ENCODE peak calls at places on chromosomes 5 and 9, in six cellular contexts. One of them, this sample, is unnamed.

GRCh38 chr9:131642496-131643083 is 97.3 kb downstream of the PRRT1B start:
- DNase-seq in neuronal stem cell: no peak
- DNase-seq in H9: no peak
- DNase-seq in mesendoderm: no peak
- DNase-seq in IMR-90: no peak
- DNase-seq in mesenchymal stem cell: no peak
- DNase-seq in this sample: peak

GRCh38 chr9:93300175-93300572 is 116.2 kb downstream of the WNK2 start:
- DNase-seq in mesenchymal stem cell: no peak
- DNase-seq in mesendoderm: no peak
- DNase-seq in neuronal stem cell: no peak
- DNase-seq in H9: no peak
- DNase-seq in IMR-90: no peak
- DNase-seq in this sample: no peak

GRCh38 chr5:106959447-106959846 is 711.3 kb downstream of the EFNA5 start:
- DNase-seq in mesenchymal stem cell: no peak
- DNase-seq in mesendoderm: no peak
- DNase-seq in IMR-90: no peak
- DNase-seq in H9: no peak
- DNase-seq in neuronal stem cell: no peak
- DNase-seq in this sample: no peak

GRCh38 chr5:169006206-169006605 is 294.7 kb downstream of the SLIT3 start:
- DNase-seq in IMR-90: no peak
- DNase-seq in neuronal stem cell: no peak
- DNase-seq in mesendoderm: no peak
- DNase-seq in mesenchymal stem cell: no peak
- DNase-seq in H9: no peak
- DNase-seq in this sample: no peak

GRCh38 chr5:116009806-116010205 is 22.5 kb upstream of the ARL14EPL start:
- DNase-seq in neuronal stem cell: no peak
- DNase-seq in mesendoderm: no peak
- DNase-seq in IMR-90: no peak
- DNase-seq in mesenchymal stem cell: no peak
- DNase-seq in H9: no peak
- DNase-seq in this sample: no peak

GRCh38 chr9:33143241-33143642 is 23.9 kb downstream of the B4GALT1 start:
- DNase-seq in mesendoderm: no peak
- DNase-seq in neuronal stem cell: no peak
- DNase-seq in H9: no peak
- DNase-seq in mesenchymal stem cell: peak
- DNase-seq in IMR-90: peak
- DNase-seq in this sample: peak

GRCh38 chr5:43694027-43694426 is 91.0 kb downstream of the NNT start:
- DNase-seq in mesenchymal stem cell: no peak
- DNase-seq in IMR-90: no peak
- DNase-seq in mesendoderm: no peak
- DNase-seq in neuronal stem cell: no peak
- DNase-seq in H9: no peak
- DNase-seq in this sample: no peak

GRCh38 chr5:127564002-127564769 is 46.7 kb downstream of the PRRC1 start:
- DNase-seq in mesendoderm: peak
- DNase-seq in IMR-90: peak
- DNase-seq in neuronal stem cell: peak
- DNase-seq in mesenchymal stem cell: peak
- DNase-seq in H9: no peak
- DNase-seq in this sample: peak

GRCh38 chr9:113599647-113600476 is 136.3 kb downstream of the RGS3 start:
- DNase-seq in mesendoderm: peak
- DNase-seq in neuronal stem cell: no peak
- DNase-seq in IMR-90: peak
- DNase-seq in mesenchymal stem cell: peak
- DNase-seq in H9: peak
- DNase-seq in this sample: no peak

GRCh38 chr9:127762111-127762676 is 16.3 kb downstream of the SH2D3C start:
- DNase-seq in neuronal stem cell: no peak
- DNase-seq in mesendoderm: peak
- DNase-seq in H9: no peak
- DNase-seq in IMR-90: no peak
- DNase-seq in mesenchymal stem cell: no peak
- DNase-seq in this sample: no peak

GRCh38 chr9:99103909-99104458 is 929 bp upstream of the TGFBR1 start:
- DNase-seq in IMR-90: peak
- DNase-seq in neuronal stem cell: no peak
- DNase-seq in H9: no peak
- DNase-seq in mesendoderm: no peak
- DNase-seq in mesenchymal stem cell: peak
- DNase-seq in this sample: no peak

GRCh38 chr9:134957165-134957944 is 39.6 kb upstream of the FCN1 start:
- DNase-seq in neuronal stem cell: no peak
- DNase-seq in H9: no peak
- DNase-seq in mesendoderm: no peak
- DNase-seq in IMR-90: no peak
- DNase-seq in mesenchymal stem cell: no peak
- DNase-seq in this sample: no peak

GRCh38 chr5:148794275-148794674 is 32.1 kb upstream of the ADRB2 start:
- DNase-seq in H9: no peak
- DNase-seq in mesendoderm: no peak
- DNase-seq in neuronal stem cell: no peak
- DNase-seq in mesenchymal stem cell: no peak
- DNase-seq in IMR-90: peak
- DNase-seq in this sample: peak

GRCh38 chr5:148796931-148797330 is 29.5 kb upstream of the ADRB2 start:
- DNase-seq in H9: no peak
- DNase-seq in mesendoderm: no peak
- DNase-seq in mesenchymal stem cell: no peak
- DNase-seq in IMR-90: no peak
- DNase-seq in neuronal stem cell: no peak
- DNase-seq in this sample: no peak

GRCh38 chr5:148791696-148792095 is 34.7 kb upstream of the ADRB2 start:
- DNase-seq in mesendoderm: no peak
- DNase-seq in H9: no peak
- DNase-seq in mesenchymal stem cell: no peak
- DNase-seq in neuronal stem cell: no peak
- DNase-seq in IMR-90: no peak
- DNase-seq in this sample: no peak

GRCh38 chr5:148792649-148793048 is 33.8 kb upstream of the ADRB2 start:
- DNase-seq in IMR-90: no peak
- DNase-seq in neuronal stem cell: no peak
- DNase-seq in mesendoderm: no peak
- DNase-seq in mesenchymal stem cell: no peak
- DNase-seq in H9: no peak
- DNase-seq in this sample: no peak

DNA sequence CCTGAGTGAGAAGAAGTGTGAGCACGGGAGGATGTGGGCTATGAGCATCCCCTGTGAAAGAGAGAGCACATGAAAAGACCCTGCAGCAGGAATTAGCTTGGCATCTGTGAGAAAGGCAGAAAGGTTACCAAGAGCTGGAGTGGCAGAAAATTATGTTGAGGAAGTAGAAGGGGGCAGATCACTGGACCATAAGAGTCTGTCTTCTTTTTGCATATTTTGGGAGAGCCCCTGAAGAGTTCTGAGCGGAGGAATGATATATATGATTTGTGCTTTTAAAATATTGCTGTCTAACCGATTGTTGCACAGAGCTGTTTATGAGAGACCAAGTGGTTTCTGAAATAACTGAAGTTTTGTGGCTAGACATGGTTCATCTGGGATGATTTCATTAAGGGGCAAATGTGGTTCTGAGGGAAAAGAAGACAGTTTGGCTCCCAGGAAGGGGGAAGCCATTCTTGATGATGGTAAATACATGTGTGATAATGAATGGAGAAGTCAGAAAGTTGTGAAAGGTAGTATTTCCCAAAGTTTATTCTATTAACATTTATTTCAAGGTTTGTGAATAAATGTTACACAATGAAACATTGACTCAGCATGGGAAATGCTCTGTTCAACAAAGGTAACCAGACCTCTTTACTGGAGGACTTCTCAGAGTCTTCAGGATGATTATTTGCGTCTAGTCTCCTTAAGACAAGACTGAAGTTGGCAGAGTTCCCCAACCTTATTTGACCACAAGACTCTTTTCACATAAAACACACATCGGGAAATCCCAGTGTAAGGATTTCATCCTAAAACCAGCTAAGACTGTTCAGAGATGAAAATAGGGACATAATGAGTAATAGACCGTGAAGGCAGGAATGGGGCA is 31.5 kb upstream of the ADRB2 start:
- DNase-seq in mesendoderm: no peak
- DNase-seq in mesenchymal stem cell: peak
- DNase-seq in neuronal stem cell: no peak
- DNase-seq in H9: no peak
- DNase-seq in IMR-90: peak
- DNase-seq in this sample: no peak
- H2BK120ac ChIP-seq in mesendoderm: no peak
- H2BK120ac ChIP-seq in mesenchymal stem cell: no peak
- H2BK120ac ChIP-seq in neuronal stem cell: no peak
- H2BK120ac ChIP-seq in H9: no peak
- H2BK120ac ChIP-seq in IMR-90: no peak
- H2BK120ac ChIP-seq in this sample: no peak

GRCh38 chr5:16740476-16740875 is 123.7 kb upstream of the RETREG1 start:
- DNase-seq in neuronal stem cell: no peak
- DNase-seq in mesendoderm: no peak
- DNase-seq in mesenchymal stem cell: no peak
- DNase-seq in H9: peak
- DNase-seq in IMR-90: no peak
- DNase-seq in this sample: no peak
- H2BK120ac ChIP-seq in neuronal stem cell: no peak
- H2BK120ac ChIP-seq in mesendoderm: no peak
- H2BK120ac ChIP-seq in mesenchymal stem cell: no peak
- H2BK120ac ChIP-seq in H9: no peak
- H2BK120ac ChIP-seq in IMR-90: no peak
- H2BK120ac ChIP-seq in this sample: no peak

GRCh38 chr5:131217791-131218190 is 46.1 kb upstream of the CDC42SE2 start:
- DNase-seq in H9: no peak
- DNase-seq in neuronal stem cell: no peak
- DNase-seq in mesendoderm: no peak
- DNase-seq in IMR-90: no peak
- DNase-seq in mesenchymal stem cell: no peak
- DNase-seq in this sample: peak
- H2BK120ac ChIP-seq in H9: no peak
- H2BK120ac ChIP-seq in neuronal stem cell: no peak
- H2BK120ac ChIP-seq in mesendoderm: no peak
- H2BK120ac ChIP-seq in IMR-90: peak
- H2BK120ac ChIP-seq in mesenchymal stem cell: no peak
- H2BK120ac ChIP-seq in this sample: no peak

GRCh38 chr5:73485715-73486114 is 12.5 kb upstream of the BTF3 start:
- DNase-seq in neuronal stem cell: no peak
- DNase-seq in H9: no peak
- DNase-seq in mesenchymal stem cell: peak
- DNase-seq in IMR-90: peak
- DNase-seq in mesendoderm: no peak
- DNase-seq in this sample: no peak
- H2BK120ac ChIP-seq in neuronal stem cell: no peak
- H2BK120ac ChIP-seq in H9: no peak
- H2BK120ac ChIP-seq in mesenchymal stem cell: no peak
- H2BK120ac ChIP-seq in IMR-90: peak
- H2BK120ac ChIP-seq in mesendoderm: no peak
- H2BK120ac ChIP-seq in this sample: no peak

GRCh38 chr5:7606840-7607453 is 211.0 kb downstream of the ADCY2 start:
- DNase-seq in IMR-90: no peak
- DNase-seq in neuronal stem cell: no peak
- DNase-seq in mesendoderm: peak
- DNase-seq in mesenchymal stem cell: no peak
- DNase-seq in H9: no peak
- DNase-seq in this sample: no peak
- H2BK120ac ChIP-seq in IMR-90: no peak
- H2BK120ac ChIP-seq in neuronal stem cell: no peak
- H2BK120ac ChIP-seq in mesendoderm: no peak
- H2BK120ac ChIP-seq in mesenchymal stem cell: no peak
- H2BK120ac ChIP-seq in H9: no peak
- H2BK120ac ChIP-seq in this sample: no peak

GRCh38 chr9:4177970-4178758 is 121.7 kb downstream of the GLIS3 start:
- DNase-seq in H9: no peak
- DNase-seq in mesendoderm: no peak
- DNase-seq in IMR-90: no peak
- DNase-seq in mesenchymal stem cell: peak
- DNase-seq in neuronal stem cell: no peak
- DNase-seq in this sample: peak
- H2BK120ac ChIP-seq in H9: no peak
- H2BK120ac ChIP-seq in mesendoderm: no peak
- H2BK120ac ChIP-seq in IMR-90: no peak
- H2BK120ac ChIP-seq in mesenchymal stem cell: no peak
- H2BK120ac ChIP-seq in neuronal stem cell: no peak
- H2BK120ac ChIP-seq in this sample: no peak

This sample was measured in trophoblast cell.